ENCODE peak calls at places on chromosomes 16 and 17, in eight cellular contexts. One of them, this sample, is unnamed.

GRCh38 chr16:79714440-79714839 is 113.9 kb upstream of the MAF start:
- DNase-seq in pancreas: no peak
- DNase-seq in uterus: no peak
- DNase-seq in psoas muscle: no peak
- DNase-seq in endothelial cell of umbilical vein: no peak
- DNase-seq in CD8-positive, alpha-beta T cell: no peak
- DNase-seq in stomach: no peak
- DNase-seq in GM12878: no peak
- DNase-seq in this sample: no peak

GRCh38 chr17:5121186-5121841 is 5.5 kb downstream of the USP6 start:
- DNase-seq in pancreas: no peak
- DNase-seq in CD8-positive, alpha-beta T cell: no peak
- DNase-seq in psoas muscle: no peak
- DNase-seq in endothelial cell of umbilical vein: no peak
- DNase-seq in GM12878: no peak
- DNase-seq in uterus: no peak
- DNase-seq in stomach: peak; percentile 18
- DNase-seq in this sample: peak; percentile 2

GRCh38 chr17:28320215-28321061 is 1.4 kb downstream of the TMEM97 start:
- DNase-seq in CD8-positive, alpha-beta T cell: no peak
- DNase-seq in pancreas: no peak
- DNase-seq in stomach: no peak
- DNase-seq in endothelial cell of umbilical vein: no peak
- DNase-seq in psoas muscle: no peak
- DNase-seq in uterus: no peak
- DNase-seq in GM12878: no peak
- DNase-seq in this sample: no peak

GRCh38 chr17:63826468-63827001 is 696 bp upstream of the PSMC5 start:
- DNase-seq in psoas muscle: no peak
- DNase-seq in endothelial cell of umbilical vein: no peak
- DNase-seq in pancreas: no peak
- DNase-seq in stomach: no peak
- DNase-seq in GM12878: no peak
- DNase-seq in CD8-positive, alpha-beta T cell: no peak
- DNase-seq in uterus: no peak
- DNase-seq in this sample: no peak

GRCh38 chr16:81831722-81832126 is 52.6 kb downstream of the PLCG2 start:
- DNase-seq in GM12878: peak; percentile 82
- DNase-seq in CD8-positive, alpha-beta T cell: peak; percentile 59
- DNase-seq in endothelial cell of umbilical vein: no peak
- DNase-seq in uterus: peak; percentile 20
- DNase-seq in stomach: peak; percentile 62
- DNase-seq in pancreas: no peak
- DNase-seq in psoas muscle: peak; percentile 33
- DNase-seq in this sample: no peak

GRCh38 chr17:82408288-82408937 is 9.7 kb upstream of the HEXD start:
- DNase-seq in stomach: no peak
- DNase-seq in GM12878: no peak
- DNase-seq in psoas muscle: no peak
- DNase-seq in uterus: no peak
- DNase-seq in CD8-positive, alpha-beta T cell: no peak
- DNase-seq in endothelial cell of umbilical vein: no peak
- DNase-seq in pancreas: peak; percentile 3
- DNase-seq in this sample: peak; percentile 94

GRCh38 chr17:30812218-30813177 is 12.0 kb downstream of the CRLF3 start:
- DNase-seq in psoas muscle: no peak
- DNase-seq in uterus: no peak
- DNase-seq in GM12878: no peak
- DNase-seq in endothelial cell of umbilical vein: no peak
- DNase-seq in pancreas: no peak
- DNase-seq in CD8-positive, alpha-beta T cell: no peak
- DNase-seq in stomach: no peak
- DNase-seq in this sample: no peak

GRCh38 chr17:55345132-55345531 is 76.5 kb downstream of the MMD start:
- DNase-seq in psoas muscle: no peak
- DNase-seq in stomach: no peak
- DNase-seq in uterus: no peak
- DNase-seq in GM12878: no peak
- DNase-seq in pancreas: no peak
- DNase-seq in CD8-positive, alpha-beta T cell: no peak
- DNase-seq in endothelial cell of umbilical vein: no peak
- DNase-seq in this sample: no peak

GRCh38 chr16:24471616-24472015 is 67.8 kb upstream of the RBBP6 start:
- DNase-seq in stomach: no peak
- DNase-seq in endothelial cell of umbilical vein: no peak
- DNase-seq in CD8-positive, alpha-beta T cell: no peak
- DNase-seq in GM12878: no peak
- DNase-seq in pancreas: no peak
- DNase-seq in psoas muscle: no peak
- DNase-seq in uterus: no peak
- DNase-seq in this sample: no peak

GRCh38 chr16:24013733-24014645 is 178.2 kb downstream of the PRKCB start:
- DNase-seq in uterus: no peak
- DNase-seq in stomach: peak; percentile 31
- DNase-seq in pancreas: no peak
- DNase-seq in CD8-positive, alpha-beta T cell: peak; percentile 67
- DNase-seq in GM12878: peak; percentile 98
- DNase-seq in endothelial cell of umbilical vein: no peak
- DNase-seq in psoas muscle: no peak
- DNase-seq in this sample: peak; percentile 11

GRCh38 chr17:50196826-50197225 is 4.6 kb downstream of the COL1A1 start:
- DNase-seq in endothelial cell of umbilical vein: no peak
- DNase-seq in pancreas: no peak
- DNase-seq in GM12878: no peak
- DNase-seq in psoas muscle: peak; percentile 49
- DNase-seq in CD8-positive, alpha-beta T cell: no peak
- DNase-seq in uterus: no peak
- DNase-seq in stomach: no peak
- DNase-seq in this sample: peak; percentile 66

GRCh38 chr16:49861299-49861698 is 5.4 kb upstream of the ZNF423 start:
- DNase-seq in uterus: no peak
- DNase-seq in GM12878: no peak
- DNase-seq in CD8-positive, alpha-beta T cell: no peak
- DNase-seq in stomach: no peak
- DNase-seq in pancreas: no peak
- DNase-seq in endothelial cell of umbilical vein: no peak
- DNase-seq in psoas muscle: no peak
- DNase-seq in this sample: no peak

GRCh38 chr16:23514381-23515152 is 4.3 kb upstream of the GGA2 start:
- DNase-seq in GM12878: no peak
- DNase-seq in CD8-positive, alpha-beta T cell: no peak
- DNase-seq in psoas muscle: no peak
- DNase-seq in pancreas: no peak
- DNase-seq in stomach: no peak
- DNase-seq in uterus: no peak
- DNase-seq in endothelial cell of umbilical vein: no peak
- DNase-seq in this sample: no peak

DNA sequence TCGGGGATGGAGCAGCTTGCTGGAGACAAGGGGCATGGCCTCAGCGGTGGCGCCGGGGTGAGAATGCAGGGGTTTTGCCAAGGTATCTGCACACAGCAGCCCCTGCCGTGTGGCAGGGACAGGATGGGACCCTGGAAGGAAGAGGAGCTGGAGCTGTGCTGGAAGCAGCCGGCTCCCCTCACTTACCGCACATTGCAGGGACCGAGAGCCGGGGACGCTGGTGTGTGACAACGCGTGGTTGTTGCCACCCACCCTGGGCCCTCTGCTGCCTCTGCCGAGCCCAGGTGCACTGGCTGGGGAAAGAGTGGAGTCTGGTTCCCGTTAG is 3.0 kb downstream of the NUBP2 start:
- DNase-seq in psoas muscle: peak; percentile 10
- DNase-seq in CD8-positive, alpha-beta T cell: no peak
- DNase-seq in uterus: no peak
- DNase-seq in pancreas: no peak
- DNase-seq in endothelial cell of umbilical vein: no peak
- DNase-seq in stomach: no peak
- DNase-seq in GM12878: no peak
- DNase-seq in this sample: no peak
- H3K36me3 ChIP-seq in psoas muscle: peaks cover 50% of the 10 kb centered on the region
- H3K36me3 ChIP-seq in CD8-positive, alpha-beta T cell: peaks cover 17% of the 10 kb centered on the region
- H3K36me3 ChIP-seq in uterus: no peaks in the 10 kb centered on the region
- H3K36me3 ChIP-seq in pancreas: no peaks in the 10 kb centered on the region
- H3K36me3 ChIP-seq in endothelial cell of umbilical vein: no peaks in the 10 kb centered on the region
- H3K36me3 ChIP-seq in stomach: peaks cover 61% of the 10 kb centered on the region
- H3K36me3 ChIP-seq in GM12878: peaks cover 7% of the 10 kb centered on the region
- H3K36me3 ChIP-seq in this sample: peaks cover 3% of the 10 kb centered on the region

GRCh38 chr16:1318268-1318545 is 8.8 kb downstream of the UBE2I start:
- DNase-seq in uterus: no peak
- DNase-seq in psoas muscle: no peak
- DNase-seq in pancreas: no peak
- DNase-seq in GM12878: no peak
- DNase-seq in stomach: no peak
- DNase-seq in endothelial cell of umbilical vein: no peak
- DNase-seq in CD8-positive, alpha-beta T cell: no peak
- DNase-seq in this sample: no peak
- H3K36me3 ChIP-seq in uterus: no peaks in the 10 kb centered on the region
- H3K36me3 ChIP-seq in psoas muscle: peaks cover 90% of the 10 kb centered on the region
- H3K36me3 ChIP-seq in pancreas: peaks cover 43% of the 10 kb centered on the region
- H3K36me3 ChIP-seq in GM12878: peaks cover 67% of the 10 kb centered on the region
- H3K36me3 ChIP-seq in stomach: peaks cover 98% of the 10 kb centered on the region
- H3K36me3 ChIP-seq in endothelial cell of umbilical vein: peaks cover 20% of the 10 kb centered on the region
- H3K36me3 ChIP-seq in CD8-positive, alpha-beta T cell: peaks cover 66% of the 10 kb centered on the region
- H3K36me3 ChIP-seq in this sample: peaks cover 82% of the 10 kb centered on the region

GRCh38 chr16:57224651-57225335 is 20.3 kb upstream of the ARL2BP start:
- DNase-seq in psoas muscle: no peak
- DNase-seq in GM12878: no peak
- DNase-seq in pancreas: no peak
- DNase-seq in endothelial cell of umbilical vein: no peak
- DNase-seq in CD8-positive, alpha-beta T cell: no peak
- DNase-seq in uterus: no peak
- DNase-seq in stomach: no peak
- DNase-seq in this sample: no peak
- H3K36me3 ChIP-seq in psoas muscle: peaks cover 98% of the 10 kb centered on the region
- H3K36me3 ChIP-seq in GM12878: peaks cover 7% of the 10 kb centered on the region
- H3K36me3 ChIP-seq in pancreas: peaks cover 22% of the 10 kb centered on the region
- H3K36me3 ChIP-seq in endothelial cell of umbilical vein: peaks cover 35% of the 10 kb centered on the region
- H3K36me3 ChIP-seq in CD8-positive, alpha-beta T cell: peaks cover 43% of the 10 kb centered on the region
- H3K36me3 ChIP-seq in uterus: no peaks in the 10 kb centered on the region
- H3K36me3 ChIP-seq in stomach: peaks cover 97% of the 10 kb centered on the region
- H3K36me3 ChIP-seq in this sample: peaks cover 89% of the 10 kb centered on the region

DNA sequence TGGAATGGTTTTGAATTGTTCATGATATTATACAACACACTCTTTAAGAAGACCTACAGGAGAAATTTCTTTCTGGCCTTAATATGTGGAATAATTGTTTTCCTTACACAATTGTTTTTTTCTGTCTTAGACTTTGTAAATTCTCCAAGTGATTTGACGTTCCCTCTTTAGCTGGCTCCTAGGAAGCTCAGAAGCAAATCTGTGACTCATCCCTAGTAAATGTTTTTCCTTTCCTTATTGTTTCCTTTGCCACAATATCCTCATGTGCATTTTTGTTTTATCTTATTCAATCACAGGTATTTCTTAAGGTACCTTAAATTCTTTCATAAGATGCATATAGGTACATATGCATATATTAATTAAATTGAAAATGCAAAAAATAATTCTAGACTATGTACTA is 13.5 kb downstream of the KIAA0753 start:
- DNase-seq in endothelial cell of umbilical vein: peak; percentile 21
- DNase-seq in CD8-positive, alpha-beta T cell: no peak
- DNase-seq in uterus: no peak
- DNase-seq in psoas muscle: no peak
- DNase-seq in stomach: no peak
- DNase-seq in pancreas: no peak
- DNase-seq in GM12878: no peak
- DNase-seq in this sample: no peak
- H3K36me3 ChIP-seq in endothelial cell of umbilical vein: peaks cover 10% of the 10 kb centered on the region
- H3K36me3 ChIP-seq in CD8-positive, alpha-beta T cell: peaks cover 12% of the 10 kb centered on the region
- H3K36me3 ChIP-seq in uterus: peaks cover 2% of the 10 kb centered on the region
- H3K36me3 ChIP-seq in psoas muscle: peaks cover 79% of the 10 kb centered on the region
- H3K36me3 ChIP-seq in stomach: peaks cover 86% of the 10 kb centered on the region
- H3K36me3 ChIP-seq in pancreas: no peaks in the 10 kb centered on the region
- H3K36me3 ChIP-seq in GM12878: peaks cover 2% of the 10 kb centered on the region
- H3K36me3 ChIP-seq in this sample: peaks cover 3% of the 10 kb centered on the region

DNA sequence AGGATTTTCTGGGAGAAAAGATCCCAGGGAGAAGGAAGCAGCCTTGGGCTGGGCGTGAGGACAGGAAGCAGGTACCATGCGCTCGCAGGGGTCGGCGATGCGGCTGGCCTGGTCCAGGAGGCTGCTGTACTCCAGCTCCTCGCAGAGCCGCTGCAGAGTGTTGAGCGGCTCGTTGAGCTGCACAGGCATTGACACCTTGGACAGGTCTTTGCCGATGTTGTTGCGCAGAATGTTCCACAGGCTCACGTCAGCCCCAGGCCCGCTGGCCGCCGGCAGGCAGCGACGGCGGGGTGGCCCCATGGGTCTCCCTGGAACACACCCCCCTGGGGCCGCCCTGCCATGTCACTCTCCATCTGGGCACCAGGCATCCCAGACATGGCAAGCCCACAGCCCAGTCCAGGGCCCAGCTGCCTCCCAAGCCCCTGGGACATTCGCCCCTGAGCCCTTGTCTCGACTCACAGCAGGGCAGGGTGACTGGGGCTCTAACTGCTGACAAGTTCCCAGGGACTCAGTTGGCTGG is 8.0 kb downstream of the OSBPL7 start:
- DNase-seq in CD8-positive, alpha-beta T cell: no peak
- DNase-seq in pancreas: peak; percentile 34
- DNase-seq in GM12878: no peak
- DNase-seq in stomach: no peak
- DNase-seq in psoas muscle: no peak
- DNase-seq in uterus: no peak
- DNase-seq in endothelial cell of umbilical vein: no peak
- DNase-seq in this sample: no peak
- H3K36me3 ChIP-seq in CD8-positive, alpha-beta T cell: peaks cover 62% of the 10 kb centered on the region
- H3K36me3 ChIP-seq in pancreas: peaks cover 14% of the 10 kb centered on the region
- H3K36me3 ChIP-seq in GM12878: peaks cover 11% of the 10 kb centered on the region
- H3K36me3 ChIP-seq in stomach: peaks cover 100% of the 10 kb centered on the region
- H3K36me3 ChIP-seq in psoas muscle: peaks cover 93% of the 10 kb centered on the region
- H3K36me3 ChIP-seq in uterus: no peaks in the 10 kb centered on the region
- H3K36me3 ChIP-seq in endothelial cell of umbilical vein: peaks cover 7% of the 10 kb centered on the region
- H3K36me3 ChIP-seq in this sample: peaks cover 13% of the 10 kb centered on the region